ENCODE peak calls at places on chromosome 18, in ten cellular contexts. One of them, this sample, is unnamed.

GRCh38 chr18:14189858-14190257 is 57.6 kb upstream of the ZNF519 start:
- DNase-seq in H9: no peak
- DNase-seq in AG04450: no peak
- DNase-seq in AG09319: peak; percentile 18
- DNase-seq in GM06990: no peak
- DNase-seq in GM13976: no peak
- DNase-seq in body of pancreas: no peak
- DNase-seq in mesothelial cell of epicardium: no peak
- DNase-seq in GM23338: no peak
- DNase-seq in astrocyte of the spinal cord: peak; percentile 68
- DNase-seq in this sample: no peak

GRCh38 chr18:37964885-37965571 is 399.4 kb upstream of the CELF4 start:
- DNase-seq in H9: no peak
- DNase-seq in AG04450: no peak
- DNase-seq in AG09319: no peak
- DNase-seq in GM06990: no peak
- DNase-seq in GM13976: no peak
- DNase-seq in body of pancreas: no peak
- DNase-seq in mesothelial cell of epicardium: no peak
- DNase-seq in GM23338: peak; percentile 19
- DNase-seq in astrocyte of the spinal cord: no peak
- DNase-seq in this sample: no peak

GRCh38 chr18:32048507-32049091 is 30.0 kb downstream of the RNF125 start:
- DNase-seq in H9: no peak
- DNase-seq in AG04450: no peak
- DNase-seq in AG09319: peak; percentile 12
- DNase-seq in GM06990: peak; percentile 20
- DNase-seq in GM13976: no peak
- DNase-seq in body of pancreas: peak; percentile 21
- DNase-seq in mesothelial cell of epicardium: no peak
- DNase-seq in GM23338: no peak
- DNase-seq in astrocyte of the spinal cord: peak; percentile 45
- DNase-seq in this sample: peak; percentile 42

GRCh38 chr18:42157420-42157819 is 202.4 kb downstream of the PIK3C3 start:
- DNase-seq in H9: no peak
- DNase-seq in AG04450: no peak
- DNase-seq in AG09319: no peak
- DNase-seq in GM06990: no peak
- DNase-seq in GM13976: no peak
- DNase-seq in body of pancreas: no peak
- DNase-seq in mesothelial cell of epicardium: no peak
- DNase-seq in GM23338: no peak
- DNase-seq in astrocyte of the spinal cord: no peak
- DNase-seq in this sample: no peak

GRCh38 chr18:31278609-31279071 is 39.3 kb upstream of the DSG1 start:
- DNase-seq in H9: no peak
- DNase-seq in AG04450: no peak
- DNase-seq in AG09319: no peak
- DNase-seq in GM06990: no peak
- DNase-seq in GM13976: no peak
- DNase-seq in body of pancreas: no peak
- DNase-seq in mesothelial cell of epicardium: no peak
- DNase-seq in GM23338: no peak
- DNase-seq in astrocyte of the spinal cord: no peak
- DNase-seq in this sample: no peak

GRCh38 chr18:77106331-77106730 is 26.3 kb downstream of the MBP start:
- DNase-seq in H9: no peak
- DNase-seq in AG04450: no peak
- DNase-seq in AG09319: no peak
- DNase-seq in GM06990: peak; percentile 50
- DNase-seq in GM13976: no peak
- DNase-seq in body of pancreas: no peak
- DNase-seq in mesothelial cell of epicardium: no peak
- DNase-seq in GM23338: no peak
- DNase-seq in astrocyte of the spinal cord: no peak
- DNase-seq in this sample: no peak

GRCh38 chr18:22335644-22336275 is 82.0 kb downstream of the CTAGE1 start:
- DNase-seq in H9: no peak
- DNase-seq in AG04450: no peak
- DNase-seq in AG09319: no peak
- DNase-seq in GM06990: no peak
- DNase-seq in GM13976: no peak
- DNase-seq in body of pancreas: no peak
- DNase-seq in mesothelial cell of epicardium: no peak
- DNase-seq in GM23338: no peak
- DNase-seq in astrocyte of the spinal cord: no peak
- DNase-seq in this sample: no peak

GRCh38 chr18:45441110-45441842 is 174.0 kb upstream of the SLC14A2 start:
- DNase-seq in H9: no peak
- DNase-seq in AG04450: no peak
- DNase-seq in AG09319: peak; percentile 1
- DNase-seq in GM06990: no peak
- DNase-seq in GM13976: no peak
- DNase-seq in body of pancreas: peak; percentile 35
- DNase-seq in mesothelial cell of epicardium: no peak
- DNase-seq in GM23338: peak; percentile 24
- DNase-seq in astrocyte of the spinal cord: peak; percentile 7
- DNase-seq in this sample: no peak

GRCh38 chr18:3554091-3554601 is 104.2 kb downstream of the TGIF1 start:
- DNase-seq in H9: peak; percentile 71
- DNase-seq in AG04450: no peak
- DNase-seq in AG09319: no peak
- DNase-seq in GM06990: no peak
- DNase-seq in GM13976: no peak
- DNase-seq in body of pancreas: no peak
- DNase-seq in mesothelial cell of epicardium: no peak
- DNase-seq in GM23338: peak; percentile 82
- DNase-seq in astrocyte of the spinal cord: no peak
- DNase-seq in this sample: no peak

GRCh38 chr18:26091047-26091630 is 726 bp upstream of the SS18 start:
- DNase-seq in H9: no peak
- DNase-seq in AG04450: no peak
- DNase-seq in AG09319: no peak
- DNase-seq in GM06990: no peak
- DNase-seq in GM13976: no peak
- DNase-seq in body of pancreas: peak; percentile 49
- DNase-seq in mesothelial cell of epicardium: no peak
- DNase-seq in GM23338: peak; percentile 54
- DNase-seq in astrocyte of the spinal cord: no peak
- DNase-seq in this sample: peak; percentile 77

GRCh38 chr18:53004798-53005197 is 664.8 kb downstream of the DCC start:
- DNase-seq in H9: no peak
- DNase-seq in AG04450: no peak
- DNase-seq in AG09319: no peak
- DNase-seq in GM06990: no peak
- DNase-seq in GM13976: no peak
- DNase-seq in body of pancreas: no peak
- DNase-seq in mesothelial cell of epicardium: no peak
- DNase-seq in GM23338: peak; percentile 46
- DNase-seq in astrocyte of the spinal cord: no peak
- DNase-seq in this sample: no peak

GRCh38 chr18:39635966-39636365 is 2070.4 kb upstream of the CELF4 start:
- DNase-seq in H9: no peak
- DNase-seq in AG04450: no peak
- DNase-seq in AG09319: no peak
- DNase-seq in GM06990: no peak
- DNase-seq in GM13976: no peak
- DNase-seq in body of pancreas: no peak
- DNase-seq in mesothelial cell of epicardium: no peak
- DNase-seq in GM23338: no peak
- DNase-seq in astrocyte of the spinal cord: no peak
- DNase-seq in this sample: no peak

GRCh38 chr18:39636931-39637330 is 2071.3 kb upstream of the CELF4 start:
- DNase-seq in H9: no peak
- DNase-seq in AG04450: no peak
- DNase-seq in AG09319: no peak
- DNase-seq in GM06990: no peak
- DNase-seq in GM13976: no peak
- DNase-seq in body of pancreas: no peak
- DNase-seq in mesothelial cell of epicardium: no peak
- DNase-seq in GM23338: no peak
- DNase-seq in astrocyte of the spinal cord: no peak
- DNase-seq in this sample: no peak

GRCh38 chr18:39635192-39635591 is 2069.6 kb upstream of the CELF4 start:
- DNase-seq in H9: no peak
- DNase-seq in AG04450: no peak
- DNase-seq in AG09319: no peak
- DNase-seq in GM06990: no peak
- DNase-seq in GM13976: no peak
- DNase-seq in body of pancreas: no peak
- DNase-seq in mesothelial cell of epicardium: no peak
- DNase-seq in GM23338: no peak
- DNase-seq in astrocyte of the spinal cord: no peak
- DNase-seq in this sample: no peak
- TF ChIP-seq CTCF in H9: no peak
- TF ChIP-seq CTCF in AG04450: no peak
- TF ChIP-seq CTCF in AG09319: no peak
- TF ChIP-seq CTCF in GM06990: no peak
- TF ChIP-seq CTCF in GM13976: no peak
- TF ChIP-seq CTCF in body of pancreas: no peak
- TF ChIP-seq CTCF in mesothelial cell of epicardium: no peak
- TF ChIP-seq CTCF in GM23338: no peak
- TF ChIP-seq CTCF in astrocyte of the spinal cord: no peak
- TF ChIP-seq CTCF in this sample: no peak

GRCh38 chr18:61992285-61992684 is 99.5 kb upstream of the RNF152 start:
- DNase-seq in H9: no peak
- DNase-seq in AG04450: no peak
- DNase-seq in AG09319: no peak
- DNase-seq in GM06990: no peak
- DNase-seq in GM13976: no peak
- DNase-seq in body of pancreas: no peak
- DNase-seq in mesothelial cell of epicardium: no peak
- DNase-seq in GM23338: no peak
- DNase-seq in astrocyte of the spinal cord: peak; percentile 91
- DNase-seq in this sample: no peak

GRCh38 chr18:61993831-61994230 is 101.0 kb upstream of the RNF152 start:
- DNase-seq in H9: no peak
- DNase-seq in AG04450: no peak
- DNase-seq in AG09319: no peak
- DNase-seq in GM06990: no peak
- DNase-seq in GM13976: no peak
- DNase-seq in body of pancreas: no peak
- DNase-seq in mesothelial cell of epicardium: no peak
- DNase-seq in GM23338: no peak
- DNase-seq in astrocyte of the spinal cord: no peak
- DNase-seq in this sample: no peak

GRCh38 chr18:61992923-61993322 is 100.1 kb upstream of the RNF152 start:
- DNase-seq in H9: no peak
- DNase-seq in AG04450: no peak
- DNase-seq in AG09319: peak; percentile 54
- DNase-seq in GM06990: no peak
- DNase-seq in GM13976: no peak
- DNase-seq in body of pancreas: no peak
- DNase-seq in mesothelial cell of epicardium: no peak
- DNase-seq in GM23338: no peak
- DNase-seq in astrocyte of the spinal cord: peak; percentile 77
- DNase-seq in this sample: no peak

GRCh38 chr18:61998335-61998734 is 105.5 kb upstream of the RNF152 start:
- DNase-seq in H9: no peak
- DNase-seq in AG04450: no peak
- DNase-seq in AG09319: no peak
- DNase-seq in GM06990: no peak
- DNase-seq in GM13976: no peak
- DNase-seq in body of pancreas: no peak
- DNase-seq in mesothelial cell of epicardium: no peak
- DNase-seq in GM23338: no peak
- DNase-seq in astrocyte of the spinal cord: no peak
- DNase-seq in this sample: no peak

GRCh38 chr18:61995547-61996062 is 102.8 kb upstream of the RNF152 start:
- DNase-seq in H9: no peak
- DNase-seq in AG04450: no peak
- DNase-seq in AG09319: no peak
- DNase-seq in GM06990: no peak
- DNase-seq in GM13976: no peak
- DNase-seq in body of pancreas: no peak
- DNase-seq in mesothelial cell of epicardium: no peak
- DNase-seq in GM23338: no peak
- DNase-seq in astrocyte of the spinal cord: no peak
- DNase-seq in this sample: no peak
- TF ChIP-seq CTCF in H9: no peak
- TF ChIP-seq CTCF in AG04450: no peak
- TF ChIP-seq CTCF in AG09319: no peak
- TF ChIP-seq CTCF in GM06990: no peak
- TF ChIP-seq CTCF in GM13976: no peak
- TF ChIP-seq CTCF in body of pancreas: no peak
- TF ChIP-seq CTCF in mesothelial cell of epicardium: no peak
- TF ChIP-seq CTCF in GM23338: no peak
- TF ChIP-seq CTCF in astrocyte of the spinal cord: no peak
- TF ChIP-seq CTCF in this sample: no peak

GRCh38 chr18:47780011-47780725 is 150.3 kb downstream of the SMAD2 start:
- DNase-seq in H9: no peak
- DNase-seq in AG04450: no peak
- DNase-seq in AG09319: no peak
- DNase-seq in GM06990: no peak
- DNase-seq in GM13976: no peak
- DNase-seq in body of pancreas: no peak
- DNase-seq in mesothelial cell of epicardium: no peak
- DNase-seq in GM23338: no peak
- DNase-seq in astrocyte of the spinal cord: no peak
- DNase-seq in this sample: no peak

GRCh38 chr18:47775961-47776360 is 154.5 kb downstream of the SMAD2 start:
- DNase-seq in H9: no peak
- DNase-seq in AG04450: no peak
- DNase-seq in AG09319: no peak
- DNase-seq in GM06990: no peak
- DNase-seq in GM13976: no peak
- DNase-seq in body of pancreas: no peak
- DNase-seq in mesothelial cell of epicardium: no peak
- DNase-seq in GM23338: peak; percentile 40
- DNase-seq in astrocyte of the spinal cord: no peak
- DNase-seq in this sample: no peak

GRCh38 chr18:47773931-47774330 is 156.5 kb downstream of the SMAD2 start:
- DNase-seq in H9: no peak
- DNase-seq in AG04450: no peak
- DNase-seq in AG09319: no peak
- DNase-seq in GM06990: no peak
- DNase-seq in GM13976: no peak
- DNase-seq in body of pancreas: no peak
- DNase-seq in mesothelial cell of epicardium: no peak
- DNase-seq in GM23338: no peak
- DNase-seq in astrocyte of the spinal cord: no peak
- DNase-seq in this sample: no peak

GRCh38 chr18:47779381-47779780 is 151.1 kb downstream of the SMAD2 start:
- DNase-seq in H9: no peak
- DNase-seq in AG04450: no peak
- DNase-seq in AG09319: no peak
- DNase-seq in GM06990: no peak
- DNase-seq in GM13976: no peak
- DNase-seq in body of pancreas: no peak
- DNase-seq in mesothelial cell of epicardium: no peak
- DNase-seq in GM23338: no peak
- DNase-seq in astrocyte of the spinal cord: no peak
- DNase-seq in this sample: no peak

GRCh38 chr18:47777626-47778025 is 152.8 kb downstream of the SMAD2 start:
- DNase-seq in H9: no peak
- DNase-seq in AG04450: no peak
- DNase-seq in AG09319: no peak
- DNase-seq in GM06990: no peak
- DNase-seq in GM13976: no peak
- DNase-seq in body of pancreas: no peak
- DNase-seq in mesothelial cell of epicardium: no peak
- DNase-seq in GM23338: no peak
- DNase-seq in astrocyte of the spinal cord: no peak
- DNase-seq in this sample: no peak
- TF ChIP-seq CTCF in H9: peak; percentile 39
- TF ChIP-seq CTCF in AG04450: no peak
- TF ChIP-seq CTCF in AG09319: no peak
- TF ChIP-seq CTCF in GM06990: no peak
- TF ChIP-seq CTCF in GM13976: no peak
- TF ChIP-seq CTCF in body of pancreas: no peak
- TF ChIP-seq CTCF in mesothelial cell of epicardium: no peak
- TF ChIP-seq CTCF in GM23338: no peak
- TF ChIP-seq CTCF in astrocyte of the spinal cord: no peak
- TF ChIP-seq CTCF in this sample: no peak

GRCh38 chr18:24009246-24009645 is 5.3 kb upstream of the TTC39C start:
- DNase-seq in H9: no peak
- DNase-seq in AG04450: no peak
- DNase-seq in AG09319: no peak
- DNase-seq in GM06990: no peak
- DNase-seq in GM13976: no peak
- DNase-seq in body of pancreas: no peak
- DNase-seq in mesothelial cell of epicardium: no peak
- DNase-seq in GM23338: no peak
- DNase-seq in astrocyte of the spinal cord: no peak
- DNase-seq in this sample: no peak
- TF ChIP-seq CTCF in H9: no peak
- TF ChIP-seq CTCF in AG04450: no peak
- TF ChIP-seq CTCF in AG09319: no peak
- TF ChIP-seq CTCF in GM06990: no peak
- TF ChIP-seq CTCF in GM13976: no peak
- TF ChIP-seq CTCF in body of pancreas: no peak
- TF ChIP-seq CTCF in mesothelial cell of epicardium: no peak
- TF ChIP-seq CTCF in GM23338: no peak
- TF ChIP-seq CTCF in astrocyte of the spinal cord: no peak
- TF ChIP-seq CTCF in this sample: no peak